ENCODE peak calls at places on chromosomes 5 and 9, in four cellular contexts. J, W, H and E are unnamed samples.

GRCh38 chr5:129591508-129592160 is 131.5 kb downstream of the ADAMTS19 start:
- DNase-seq in J (no peak), W (no peak), H (no peak), E (no peak)

GRCh38 chr5:25713259-25713658 is 1068.5 kb upstream of the CDH10 start:
- DNase-seq in J (no peak), W (no peak), H (no peak), E (no peak)

GRCh38 chr9:133759946-133760345 is 21.8 kb upstream of the SARDH start:
- DNase-seq in J (no peak), W (no peak), H (no peak), E (no peak)

GRCh38 chr5:181224390-181225234 is 1.5 kb downstream of the TRIM41 start:
- DNase-seq in J (no peak), W (peak), H (no peak), E (no peak)

GRCh38 chr5:68196876-68197275 is 18.7 kb upstream of the PIK3R1 start:
- DNase-seq in J (no peak), W (no peak), H (no peak), E (no peak)

GRCh38 chr9:137095664-137096517 is 9.1 kb downstream of the MAN1B1 start:
- DNase-seq in J (no peak), W (peak), H (no peak), E (peak)

GRCh38 chr5:72628771-72629313 is 121.6 kb upstream of the ZNF366 start:
- DNase-seq in J (no peak), W (no peak), H (no peak), E (no peak)

GRCh38 chr5:29321591-29321990 is 1871.9 kb upstream of the CDH6 start:
- DNase-seq in J (no peak), W (no peak), H (no peak), E (no peak)

GRCh38 chr9:120891255-120891954 is 14.4 kb upstream of the PHF19 start:
- DNase-seq in J (no peak), W (peak), H (no peak), E (peak)

GRCh38 chr9:32741706-32742105 is 41.6 kb upstream of the TMEM215 start:
- DNase-seq in J (no peak), W (no peak), H (no peak), E (no peak)

GRCh38 chr9:129886226-129887174 is 51.2 kb downstream of the USP20 start:
- DNase-seq in J (no peak), W (peak), H (no peak), E (peak)

GRCh38 chr5:14365831-14366435 is 215.7 kb upstream of the OTULINL start:
- DNase-seq in J (no peak), W (peak), H (no peak), E (peak)

GRCh38 chr9:95181226-95181818 is 136.2 kb downstream of the FANCC start:
- DNase-seq in J (no peak), W (no peak), H (no peak), E (no peak)

GRCh38 chr5:92641031-92641962 is 939.7 kb downstream of the NR2F1-AS1 start:
- DNase-seq in J (peak), W (no peak), H (no peak), E (no peak)

GRCh38 chr5:84131372-84131771 is 253.3 kb downstream of the EDIL3 start:
- DNase-seq in J (no peak), W (no peak), H (no peak), E (no peak)